ENCODE peak calls at places on chromosome 21, in five cellular contexts. Z is breast epithelium, K is GM23338, X is prostate gland, Y is GM12878. M is an unnamed sample.

GRCh38 chr21:16587141-16587570 is 857.4 kb downstream of the USP25 start:
- DNase-seq in X (peak; percentile 84), Z (peak; percentile 48), Y (no peak), K (peak; percentile 32), M (peak; percentile 60)

GRCh38 chr21:44931137-44931500 is 8.7 kb upstream of the SLX9 start:
- DNase-seq in Z (no peak), Y (no peak), X (no peak), K (peak; percentile 57), M (peak; percentile 52)

GRCh38 chr21:21415741-21416140 is 417.5 kb downstream of the NCAM2 start:
- DNase-seq in X (no peak), K (no peak), Y (no peak), Z (no peak), M (no peak)

GRCh38 chr21:34935868-34936267 is 113.2 kb downstream of the RUNX1 start:
- DNase-seq in Y (no peak), Z (no peak), K (no peak), X (no peak), M (no peak)

GRCh38 chr21:15210235-15210678 is 145.5 kb upstream of the NRIP1 start:
- DNase-seq in X (no peak), Y (no peak), K (no peak), Z (peak; percentile 22), M (peak; percentile 39)

GRCh38 chr21:34335316-34335715 is 28.5 kb upstream of the KCNE2 start:
- DNase-seq in X (no peak), K (no peak), Z (no peak), Y (no peak), M (no peak)

GRCh38 chr21:15138475-15138874 is 73.7 kb upstream of the NRIP1 start:
- DNase-seq in Z (no peak), X (no peak), K (no peak), Y (no peak), M (peak; percentile 56)

GRCh38 chr21:45950740-45951515 is 30.6 kb upstream of the COL6A1 start:
- DNase-seq in K (no peak), Y (no peak), X (peak; percentile 44), Z (peak; percentile 67), M (peak; percentile 36)

GRCh38 chr21:35779690-35780570 is 280.4 kb downstream of the SETD4 start:
- DNase-seq in Y (no peak), X (no peak), Z (peak; percentile 32), K (no peak), M (no peak)

GRCh38 chr21:45034556-45035476 is 39.6 kb upstream of the ADARB1 start:
- DNase-seq in Z (no peak), K (no peak), Y (no peak), X (no peak), M (no peak)

GRCh38 chr21:15001773-15002647 is 62.8 kb downstream of the NRIP1 start:
- DNase-seq in Z (no peak), K (peak; percentile 18), Y (peak; percentile 7), X (no peak), M (no peak)

GRCh38 chr21:38306833-38307232 is 50.0 kb downstream of the KCNJ15 start:
- DNase-seq in Y (no peak), Z (no peak), X (no peak), K (no peak), M (no peak)

GRCh38 chr21:38308010-38308784 is 51.4 kb downstream of the KCNJ15 start:
- DNase-seq in X (no peak), K (no peak), Z (no peak), Y (no peak), M (no peak)

GRCh38 chr21:38311091-38311490 is 54.3 kb downstream of the KCNJ15 start:
- DNase-seq in K (no peak), Y (no peak), X (no peak), Z (no peak), M (no peak)

GRCh38 chr21:38310619-38311018 is 53.8 kb downstream of the KCNJ15 start:
- DNase-seq in Z (no peak), Y (no peak), K (no peak), X (no peak), M (no peak)

DNA sequence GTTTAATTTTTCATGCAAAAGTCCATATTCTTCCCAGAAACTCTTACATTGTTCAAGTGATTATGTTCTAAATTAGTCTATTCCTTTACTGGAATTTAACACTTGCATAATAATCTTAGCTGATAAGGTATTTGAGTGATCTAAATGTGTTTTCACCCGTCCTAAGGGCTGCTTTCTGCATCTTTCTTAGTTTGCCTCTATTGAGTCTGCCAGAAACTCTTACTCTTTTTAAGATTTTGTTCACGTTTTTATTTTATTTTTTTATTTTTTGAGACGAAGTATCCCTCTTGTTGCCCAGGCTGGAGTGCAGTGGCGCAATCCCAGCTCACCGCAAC is 52.0 kb downstream of the KCNJ15 start:
- DNase-seq in Z (no peak), X (no peak), Y (no peak), K (no peak), M (no peak)
- TF ChIP-seq POLR2AphosphoS5 in Z (no peak), X (no peak), Y (no peak), K (no peak), M (no peak)

DNA sequence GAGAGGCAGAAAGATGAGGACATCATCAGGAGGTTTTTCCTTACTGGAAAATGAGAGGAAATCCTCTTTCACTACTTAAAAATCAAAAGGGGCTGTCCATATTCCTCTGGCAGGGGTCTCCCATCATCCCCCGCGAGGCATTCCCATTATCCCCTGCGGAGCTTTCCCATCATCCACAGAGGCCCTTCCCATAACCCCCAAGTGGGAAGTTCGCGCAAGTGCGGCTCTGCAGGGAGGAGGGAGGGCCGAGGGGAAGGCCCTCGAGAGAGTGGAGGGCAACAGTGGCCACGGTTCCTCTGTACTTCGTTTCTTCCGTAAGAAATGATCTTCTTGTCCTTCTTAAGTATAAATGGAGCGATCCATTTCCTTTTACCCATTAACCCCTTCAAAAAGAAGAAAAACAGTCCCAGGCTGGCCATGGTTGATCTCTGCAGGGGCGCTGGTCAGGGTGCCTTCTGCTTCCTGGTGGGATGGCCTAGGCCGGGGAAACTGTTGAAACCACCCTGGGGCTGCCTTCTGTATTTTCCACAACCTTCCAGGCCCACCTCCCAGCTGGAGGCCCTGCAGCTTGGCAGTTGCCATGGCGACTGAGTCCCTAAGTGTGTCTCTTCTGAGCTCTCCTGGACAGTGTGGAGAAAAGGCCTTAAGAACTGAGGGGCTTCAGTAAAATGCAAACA is 3.5 kb upstream of the RSPH1 start:
- DNase-seq in Z (no peak), Y (no peak), X (no peak), K (peak; percentile 46), M (no peak)
- TF ChIP-seq POLR2AphosphoS5 in Z (no peak), Y (no peak), X (no peak), K (no peak), M (no peak)

GRCh38 chr21:31752967-31753366 is 21.0 kb upstream of the SCAF4 start:
- DNase-seq in Y (no peak), X (no peak), Z (no peak), K (no peak), M (no peak)
- TF ChIP-seq POLR2AphosphoS5 in Y (no peak), X (no peak), Z (no peak), K (no peak), M (no peak)

GRCh38 chr21:33219961-33220360 is 9.8 kb upstream of the IFNAR2 start:
- DNase-seq in K (no peak), X (no peak), Y (no peak), Z (no peak), M (no peak)
- TF ChIP-seq POLR2AphosphoS5 in K (no peak), X (no peak), Y (no peak), Z (no peak), M (no peak)

DNA sequence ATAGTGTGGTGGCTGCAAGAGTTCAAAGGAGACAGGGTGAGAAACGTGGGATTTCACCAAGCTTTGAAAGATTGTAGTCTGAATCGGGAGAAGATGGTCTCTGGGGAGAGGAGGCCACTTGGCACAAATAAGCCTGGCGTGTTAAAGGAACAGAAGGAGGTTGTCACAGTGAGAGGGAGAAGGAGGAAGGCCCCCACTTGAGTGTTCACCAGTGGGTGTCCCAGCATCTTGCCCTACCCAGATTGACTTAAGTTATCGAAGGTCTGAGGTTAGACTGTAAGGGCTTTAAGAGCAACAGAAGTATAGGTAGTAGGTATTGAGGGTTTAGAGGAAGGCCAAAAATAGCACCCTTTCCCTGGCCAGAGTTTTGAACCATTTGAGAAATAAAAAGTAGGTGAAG is 48.0 kb downstream of the BACH1 start:
- DNase-seq in X (no peak), K (no peak), Y (no peak), Z (no peak), M (no peak)
- TF ChIP-seq POLR2AphosphoS5 in X (no peak), K (no peak), Y (peak; percentile 13), Z (no peak), M (no peak)

GRCh38 chr21:40377135-40377534 is 469.8 kb downstream of the DSCAM start:
- DNase-seq in Z (no peak), X (no peak), K (no peak), Y (no peak), M (no peak)
- TF ChIP-seq POLR2AphosphoS5 in Z (no peak), X (no peak), K (no peak), Y (no peak), M (no peak)

GRCh38 chr21:43726686-43727570 is 8.0 kb downstream of the PDXK start:
- DNase-seq in K (no peak), Y (no peak), X (no peak), Z (peak; percentile 65), M (no peak)

GRCh38 chr21:43731891-43732711 is 13.2 kb downstream of the PDXK start:
- DNase-seq in X (no peak), Z (no peak), Y (no peak), K (no peak), M (no peak)

GRCh38 chr21:43727571-43728466 is 8.9 kb downstream of the PDXK start:
- DNase-seq in K (no peak), X (no peak), Z (no peak), Y (no peak), M (no peak)

GRCh38 chr21:43731476-43731875 is 12.5 kb downstream of the PDXK start:
- DNase-seq in Z (no peak), Y (no peak), X (no peak), K (no peak), M (no peak)

DNA sequence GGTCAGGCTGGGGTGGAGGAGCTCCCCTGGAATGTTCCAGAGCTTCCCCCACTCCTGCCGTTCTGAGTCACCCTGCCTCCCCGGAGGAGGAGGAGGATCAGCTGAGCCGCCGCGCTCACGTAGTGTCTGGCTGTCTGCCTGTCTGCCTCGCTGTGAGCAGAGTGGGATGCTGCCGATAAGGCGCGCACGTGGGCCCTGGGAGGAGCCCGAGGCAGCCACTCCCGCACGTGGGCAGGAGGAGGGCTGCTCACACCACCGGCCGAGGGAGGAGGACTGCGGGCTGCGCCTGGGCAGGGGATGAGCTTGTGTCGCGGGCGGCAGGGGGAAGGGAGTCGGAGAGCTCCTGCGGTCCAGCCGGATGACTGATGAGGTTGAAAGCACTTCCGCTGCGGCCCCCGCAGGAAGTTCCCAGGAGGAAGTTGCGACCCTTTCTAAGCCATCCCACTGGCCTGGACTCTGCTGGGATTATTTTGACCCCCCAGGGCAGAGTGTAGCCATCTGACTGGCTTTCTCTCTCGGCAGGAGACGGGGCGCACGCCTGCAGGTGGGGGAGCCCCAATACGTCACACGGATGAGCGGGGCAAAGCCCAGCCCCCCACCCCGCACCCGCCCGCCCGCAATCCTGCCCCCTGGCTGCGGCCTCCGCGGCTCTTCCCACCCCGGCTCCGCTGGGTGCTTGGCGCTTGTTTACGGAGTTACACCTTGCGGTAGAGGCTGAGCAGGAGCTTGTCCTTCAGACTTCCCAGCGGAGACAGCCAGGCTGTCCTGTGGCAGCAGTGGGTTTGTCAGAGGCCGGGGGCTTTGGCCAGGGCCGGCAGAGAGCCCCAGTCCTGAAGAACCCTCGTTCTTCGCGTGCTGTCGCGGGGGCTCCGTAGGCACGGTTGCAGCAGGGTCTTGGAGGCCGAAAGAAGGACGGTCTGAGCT is 9.8 kb downstream of the PDXK start:
- DNase-seq in Y (peak; percentile 64), Z (peak; percentile 92), K (peak; percentile 94), X (peak; percentile 93), M (peak; percentile 88)
- TF ChIP-seq POLR2AphosphoS5 in Y (peak; percentile 51), Z (peak; percentile 91), K (peak; percentile 79), X (peak; percentile 99), M (peak; percentile 81)